ENCODE peak calls at places on chromosomes 11 and 22, in seven cellular contexts. I, U, G, O, N, X and F are unnamed samples.

GRCh38 chr11:19861171-19861570 is 148.5 kb downstream of the NAV2 start:
- DNase-seq in X (no peak), O (no peak), N (no peak), U (no peak), I (no peak), G (no peak), F (no peak)

GRCh38 chr22:32204211-32204855 is 540 bp downstream of the RFPL2 start:
- DNase-seq in U (peak; percentile 8), G (no peak), O (peak; percentile 37), I (peak; percentile 95), X (no peak), N (no peak), F (no peak)

GRCh38 chr11:130531061-130531460 is 82.6 kb downstream of the ADAMTS15 start:
- DNase-seq in U (no peak), N (no peak), G (no peak), X (no peak), O (no peak), I (no peak), F (no peak)

GRCh38 chr22:50074056-50074455 is 11.2 kb downstream of the MLC1 start:
- DNase-seq in N (no peak), U (no peak), X (no peak), O (no peak), G (no peak), I (no peak), F (no peak)

GRCh38 chr11:9855579-9856260 is 191.8 kb downstream of the SWAP70 start:
- DNase-seq in N (no peak), X (no peak), O (no peak), I (no peak), G (no peak), U (no peak), F (no peak)

GRCh38 chr22:32378703-32379272 is 21.1 kb downstream of the RFPL3 start:
- DNase-seq in U (no peak), G (no peak), N (no peak), O (no peak), X (no peak), I (peak; percentile 5), F (no peak)

GRCh38 chr11:1628506-1629325 is 859 bp upstream of the KRTAP5-5 start:
- DNase-seq in U (peak; percentile 49), G (peak; percentile 49), X (peak; percentile 55), N (peak; percentile 71), I (no peak), O (peak; percentile 74), F (peak; percentile 38)

GRCh38 chr11:78039391-78039918 is 16.4 kb upstream of the KCTD14 start:
- DNase-seq in G (no peak), N (no peak), I (peak; percentile 42), U (no peak), O (no peak), X (no peak), F (no peak)

GRCh38 chr22:39084666-39085065 is 7.6 kb downstream of the APOBEC3G start:
- DNase-seq in G (no peak), X (no peak), N (no peak), O (no peak), I (no peak), U (no peak), F (no peak)

GRCh38 chr11:65041206-65042035 is at the start of gene SAC3D1:
- DNase-seq in O (peak; percentile 61), G (no peak), I (peak; percentile 66), X (peak; percentile 58), U (peak; percentile 38), N (no peak), F (no peak)

GRCh38 chr11:17403977-17404759 is 15.7 kb upstream of the KCNJ11 start:
- DNase-seq in U (no peak), I (no peak), O (no peak), G (no peak), X (no peak), N (no peak), F (no peak)

GRCh38 chr11:33135216-33135615 is 26.1 kb downstream of the CSTF3 start:
- DNase-seq in I (peak; percentile 41), U (no peak), N (no peak), G (no peak), X (no peak), O (no peak), F (no peak)

GRCh38 chr11:1771273-1771672 is 7.5 kb upstream of the CTSD start:
- DNase-seq in U (no peak), O (no peak), I (no peak), G (no peak), X (no peak), N (no peak), F (no peak)